ENCODE peak calls at places on chromosomes 7 and 10, in seven cellular contexts. B, E, C, F, X, M and I are unnamed samples.

GRCh38 chr7:132666786-132667185 is 90.5 kb upstream of the PLXNA4 start:
- DNase-seq in F (no peak), M (no peak), X (no peak), C (no peak), B (no peak), E (peak; percentile 3), I (no peak)

GRCh38 chr7:93461350-93461749 is 113.2 kb downstream of the CALCR start:
- DNase-seq in C (peak; percentile 8), E (no peak), F (peak; percentile 1), B (no peak), M (no peak), X (no peak), I (no peak)

GRCh38 chr7:50068850-50069551 is 24.0 kb downstream of the ZPBP start:
- DNase-seq in C (no peak), F (peak; percentile 28), B (no peak), X (peak; percentile 9), M (no peak), E (no peak), I (peak; percentile 22)

GRCh38 chr10:34781709-34782108 is 33.4 kb downstream of the PARD3 start:
- DNase-seq in C (no peak), B (no peak), M (no peak), F (no peak), E (no peak), X (no peak), I (no peak)

GRCh38 chr7:97271619-97272018 is 154.1 kb downstream of the SDHAF3 start:
- DNase-seq in E (no peak), F (no peak), C (no peak), X (no peak), M (no peak), B (no peak), I (no peak)

GRCh38 chr10:14009315-14010082 is 321.2 kb downstream of the FRMD4A start:
- DNase-seq in B (no peak), C (no peak), X (peak; percentile 96), M (peak; percentile 43), E (no peak), F (no peak), I (no peak)

GRCh38 chr10:126270116-126270515 is 118.2 kb downstream of the ADAM12 start:
- DNase-seq in F (no peak), B (no peak), X (no peak), M (no peak), E (no peak), C (no peak), I (no peak)

GRCh38 chr10:11869211-11869610 is 46.1 kb downstream of the PROSER2 start:
- DNase-seq in E (no peak), X (no peak), F (no peak), M (no peak), C (no peak), B (no peak), I (no peak)

GRCh38 chr7:79507161-79507560 is 53.7 kb upstream of the MAGI2 start:
- DNase-seq in C (no peak), B (peak; percentile 50), X (no peak), M (no peak), E (no peak), F (no peak), I (no peak)

GRCh38 chr7:123241809-123242208 is 42.0 kb upstream of the SLC13A1 start:
- DNase-seq in C (no peak), X (no peak), F (no peak), B (no peak), E (no peak), M (peak; percentile 38), I (no peak)

GRCh38 chr10:124007773-124008145 is 85.6 kb downstream of the CHST15 start:
- DNase-seq in C (no peak), B (no peak), M (no peak), E (no peak), X (no peak), F (no peak), I (no peak)

GRCh38 chr7:94087664-94088352 is 83.7 kb upstream of the BET1 start:
- DNase-seq in E (peak; percentile 54), C (peak; percentile 57), B (peak; percentile 48), F (peak; percentile 41), X (peak; percentile 66), M (peak; percentile 66), I (peak; percentile 54)

GRCh38 chr10:47260505-47261111 is 39.4 kb upstream of the GDF10 start:
- DNase-seq in F (no peak), C (peak; percentile 57), M (peak; percentile 66), E (peak; percentile 17), B (no peak), X (no peak), I (no peak)

GRCh38 chr7:41695661-41696322 is 7.1 kb downstream of the INHBA start:
- DNase-seq in X (no peak), B (no peak), M (no peak), C (no peak), E (no peak), F (no peak), I (no peak)
- TF ChIP-seq JUND in X (no peak), B (no peak), M (peak; percentile 48), C (no peak), E (no peak), F (no peak), I (no peak)

GRCh38 chr7:136919820-136920219 is 51.4 kb downstream of the CHRM2 start:
- DNase-seq in F (no peak), X (no peak), C (no peak), E (no peak), B (no peak), M (no peak), I (no peak)

GRCh38 chr7:136925556-136925955 is 57.1 kb downstream of the CHRM2 start:
- DNase-seq in C (no peak), B (no peak), E (no peak), X (no peak), F (no peak), M (no peak), I (no peak)

GRCh38 chr7:136925049-136925448 is 56.6 kb downstream of the CHRM2 start:
- DNase-seq in M (peak; percentile 23), B (no peak), E (no peak), X (no peak), C (no peak), F (no peak), I (no peak)

GRCh38 chr7:136923111-136923510 is 54.7 kb downstream of the CHRM2 start:
- DNase-seq in B (no peak), F (no peak), C (no peak), E (no peak), M (no peak), X (no peak), I (no peak)
- TF ChIP-seq JUND in B (no peak), F (no peak), C (no peak), E (no peak), M (no peak), X (no peak), I (no peak)

GRCh38 chr10:72729528-72729927 is 37.6 kb downstream of the MCU start:
- DNase-seq in E (no peak), F (no peak), B (peak; percentile 23), X (peak; percentile 51), M (no peak), C (no peak), I (no peak)

GRCh38 chr10:72730462-72730861 is 38.5 kb downstream of the MCU start:
- DNase-seq in X (no peak), M (no peak), F (no peak), B (no peak), C (no peak), E (no peak), I (no peak)

GRCh38 chr10:72727128-72727527 is 35.2 kb downstream of the MCU start:
- DNase-seq in E (no peak), M (peak; percentile 15), C (no peak), B (no peak), X (no peak), F (no peak), I (no peak)

GRCh38 chr10:72731916-72732419 is 40.0 kb downstream of the MCU start:
- DNase-seq in F (no peak), M (no peak), X (no peak), B (no peak), C (no peak), E (no peak), I (no peak)

DNA sequence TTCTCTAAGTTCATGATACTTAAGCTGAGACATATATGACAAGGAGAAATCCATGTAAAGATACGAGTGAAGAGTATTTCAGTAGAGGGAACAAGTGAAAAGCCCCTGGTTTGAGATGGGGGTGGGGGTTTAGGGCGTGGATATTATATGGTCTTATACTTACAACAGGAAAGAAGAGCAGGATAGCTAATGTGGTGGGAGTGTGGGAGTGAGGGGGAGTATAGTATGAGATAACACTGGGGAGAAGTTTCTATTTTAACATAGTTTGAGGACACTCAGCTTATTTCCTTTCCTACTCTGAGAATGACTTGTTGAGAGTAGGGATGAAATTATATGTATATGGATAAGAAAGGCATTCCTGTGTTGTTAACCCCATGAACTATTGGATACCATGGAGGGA is 36.5 kb downstream of the MCU start:
- DNase-seq in X (no peak), F (no peak), B (no peak), M (no peak), E (no peak), C (peak; percentile 31), I (no peak)
- TF ChIP-seq JUND in X (no peak), F (no peak), B (no peak), M (no peak), E (no peak), C (no peak), I (no peak)

GRCh38 chr10:133229265-133230022 is 573 bp upstream of the UTF1 start:
- DNase-seq in C (no peak), F (no peak), X (no peak), E (no peak), B (no peak), M (no peak), I (no peak)
- TF ChIP-seq JUND in C (no peak), F (no peak), X (no peak), E (no peak), B (no peak), M (no peak), I (no peak)

DNA sequence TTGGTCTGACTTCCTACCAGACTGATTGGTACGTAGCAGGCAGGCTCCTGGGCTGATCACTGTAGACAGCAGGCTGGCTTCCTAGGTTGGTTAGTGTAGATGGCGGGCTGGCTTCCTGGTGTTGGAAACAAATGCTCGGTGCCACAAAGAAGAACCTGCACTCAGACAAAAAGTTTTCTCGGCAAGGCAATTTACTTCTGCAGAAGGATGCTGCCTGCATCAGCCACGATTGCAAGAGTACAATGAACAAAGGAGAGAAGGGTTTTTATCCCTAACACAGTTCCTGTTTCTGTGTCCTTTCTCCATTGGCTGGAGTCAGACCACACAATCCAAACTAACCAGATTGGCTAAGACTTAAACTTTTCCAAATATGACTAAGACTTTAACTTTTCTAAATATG is 123.6 kb upstream of the PPP2R2D start:
- DNase-seq in M (no peak), X (no peak), B (no peak), F (no peak), C (no peak), E (peak; percentile 24), I (no peak)
- TF ChIP-seq JUND in M (no peak), X (no peak), B (no peak), F (no peak), C (no peak), E (no peak), I (no peak)

DNA sequence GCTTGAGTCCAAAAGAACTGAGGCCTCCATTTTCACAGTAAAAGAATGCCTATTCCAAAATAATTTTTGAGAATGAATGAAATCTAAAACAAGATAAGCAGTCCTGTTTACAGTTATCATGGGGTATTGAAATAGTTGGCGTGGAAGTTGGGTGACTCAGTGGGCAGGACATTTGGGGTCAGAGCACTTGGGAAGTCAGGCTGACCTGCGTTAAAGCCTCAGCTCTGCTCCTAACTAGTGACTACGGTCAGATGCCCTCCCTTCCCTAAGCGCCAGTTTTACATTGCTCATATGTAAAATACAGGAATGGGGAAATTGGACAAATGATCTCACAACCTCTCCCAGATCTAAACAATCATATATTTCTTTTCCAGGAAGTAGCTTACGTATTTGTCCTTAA is 2.3 kb upstream of the PAPSS2 start:
- DNase-seq in C (no peak), B (no peak), X (no peak), F (no peak), M (no peak), E (no peak), I (no peak)
- TF ChIP-seq JUND in C (no peak), B (no peak), X (no peak), F (no peak), M (peak; percentile 13), E (no peak), I (no peak)